ENCODE peak calls at places on chromosomes 11 and 22, in four cellular contexts. One of them, this sample, is unnamed.

GRCh38 chr11:46391578-46392420 is at the start of gene CHRM4:
- DNase-seq in H1: no peak
- DNase-seq in HepG2: peak; percentile 24
- DNase-seq in K562: peak; percentile 90
- DNase-seq in this sample: no peak

GRCh38 chr22:41057076-41057475 is 35.3 kb upstream of the EP300 start:
- DNase-seq in HepG2: no peak
- DNase-seq in K562: no peak
- DNase-seq in H1: no peak
- DNase-seq in this sample: no peak

GRCh38 chr11:69423611-69424385 is 57.7 kb upstream of the LINC01488 start:
- DNase-seq in K562: no peak
- DNase-seq in HepG2: no peak
- DNase-seq in H1: no peak
- DNase-seq in this sample: no peak

GRCh38 chr11:135022430-135022829 is 610.4 kb upstream of the B3GAT1 start:
- DNase-seq in HepG2: no peak
- DNase-seq in H1: no peak
- DNase-seq in K562: no peak
- DNase-seq in this sample: no peak

GRCh38 chr22:26715392-26715939 is 58.1 kb downstream of the MIAT start:
- DNase-seq in HepG2: no peak
- DNase-seq in K562: no peak
- DNase-seq in H1: no peak
- DNase-seq in this sample: no peak

GRCh38 chr22:31954535-31955326 is 10.4 kb downstream of the YWHAH start:
- DNase-seq in K562: no peak
- DNase-seq in HepG2: no peak
- DNase-seq in H1: no peak
- DNase-seq in this sample: no peak

GRCh38 chr11:110317516-110317932 is 21.1 kb upstream of the RDX start:
- DNase-seq in H1: no peak
- DNase-seq in HepG2: no peak
- DNase-seq in K562: peak; percentile 48
- DNase-seq in this sample: no peak

GRCh38 chr11:1230456-1231395 is 7.9 kb downstream of the MUC5B start:
- DNase-seq in HepG2: no peak
- DNase-seq in H1: no peak
- DNase-seq in K562: no peak
- DNase-seq in this sample: no peak

GRCh38 chr11:133951484-133952198 is 5.1 kb downstream of the IGSF9B start:
- DNase-seq in H1: no peak
- DNase-seq in K562: no peak
- DNase-seq in HepG2: no peak
- DNase-seq in this sample: no peak

GRCh38 chr11:92322225-92322624 is 97.6 kb downstream of the FAT3 start:
- DNase-seq in HepG2: no peak
- DNase-seq in K562: no peak
- DNase-seq in H1: no peak
- DNase-seq in this sample: no peak

GRCh38 chr11:90250970-90251369 is 28.1 kb upstream of the CHORDC1 start:
- DNase-seq in K562: no peak
- DNase-seq in HepG2: peak; percentile 72
- DNase-seq in H1: no peak
- DNase-seq in this sample: no peak

GRCh38 chr11:1728281-1728680 is 22.1 kb downstream of the IFITM10 start:
- DNase-seq in HepG2: no peak
- DNase-seq in H1: no peak
- DNase-seq in K562: no peak
- DNase-seq in this sample: no peak

GRCh38 chr11:13010737-13011342 is 1.7 kb downstream of the RASSF10 start:
- DNase-seq in HepG2: no peak
- DNase-seq in K562: no peak
- DNase-seq in H1: no peak
- DNase-seq in this sample: no peak

GRCh38 chr11:13368041-13368446 is 90.5 kb downstream of the BMAL1 start:
- DNase-seq in K562: no peak
- DNase-seq in H1: no peak
- DNase-seq in HepG2: peak; percentile 9
- DNase-seq in this sample: no peak

GRCh38 chr22:22215659-22216449 is 28.7 kb upstream of the VPREB1 start:
- DNase-seq in K562: no peak
- DNase-seq in H1: no peak
- DNase-seq in HepG2: no peak
- DNase-seq in this sample: no peak

GRCh38 chr11:28447226-28447625 is 339.0 kb downstream of the METTL15 start:
- DNase-seq in K562: no peak
- DNase-seq in HepG2: peak; percentile 23
- DNase-seq in H1: no peak
- DNase-seq in this sample: no peak

GRCh38 chr11:94111660-94112059 is 17.0 kb upstream of the PANX1 start:
- DNase-seq in HepG2: no peak
- DNase-seq in K562: no peak
- DNase-seq in H1: no peak
- DNase-seq in this sample: no peak

DNA sequence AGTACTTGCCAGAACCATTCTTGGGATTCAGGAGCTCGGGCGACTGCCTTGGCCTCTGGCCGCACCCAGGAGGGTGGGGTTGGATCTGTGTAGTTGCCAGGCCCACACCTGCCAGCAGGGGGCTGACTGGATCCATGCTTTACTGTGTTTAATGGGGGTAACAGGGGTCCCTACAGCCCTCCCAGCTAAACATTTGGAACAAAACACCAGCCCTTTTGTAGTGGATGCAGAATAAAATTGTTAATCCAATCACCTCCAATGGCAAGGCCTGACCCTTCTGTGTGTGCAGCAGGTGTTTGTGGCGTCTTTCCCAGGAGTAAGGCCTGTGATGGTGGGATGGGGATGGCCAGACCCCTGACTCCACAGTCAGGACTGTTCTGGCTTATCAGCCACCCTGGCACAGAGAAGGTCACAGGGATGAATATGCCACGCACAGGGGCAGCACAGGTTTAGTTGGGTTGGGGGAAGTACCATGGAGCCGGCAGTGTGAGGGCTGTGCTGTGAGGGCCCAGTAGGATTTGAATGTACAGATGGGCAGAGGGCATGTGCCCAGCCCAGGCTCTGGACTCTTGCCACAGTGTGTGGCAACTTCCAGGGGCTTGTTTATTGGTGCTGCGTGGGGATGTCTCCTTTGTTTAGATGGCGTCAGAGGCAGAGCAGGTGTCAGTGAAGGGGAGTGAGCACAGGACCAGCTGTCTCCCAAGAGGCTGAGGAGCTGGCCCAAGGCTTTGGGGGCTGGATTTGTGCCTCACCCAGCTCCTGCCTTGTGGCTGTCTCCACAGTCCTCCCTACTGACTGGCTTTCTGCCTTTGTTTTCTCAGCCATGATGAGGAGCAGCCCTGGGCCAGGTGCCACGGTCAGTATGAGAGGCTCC is 22.2 kb downstream of the SUN2 start:
- DNase-seq in K562: peak; percentile 59
- DNase-seq in HepG2: peak; percentile 16
- DNase-seq in H1: no peak
- DNase-seq in this sample: no peak
- TF ChIP-seq TAF1 in K562: no peak
- TF ChIP-seq TAF1 in HepG2: no peak
- TF ChIP-seq TAF1 in H1: no peak
- TF ChIP-seq TAF1 in this sample: no peak

DNA sequence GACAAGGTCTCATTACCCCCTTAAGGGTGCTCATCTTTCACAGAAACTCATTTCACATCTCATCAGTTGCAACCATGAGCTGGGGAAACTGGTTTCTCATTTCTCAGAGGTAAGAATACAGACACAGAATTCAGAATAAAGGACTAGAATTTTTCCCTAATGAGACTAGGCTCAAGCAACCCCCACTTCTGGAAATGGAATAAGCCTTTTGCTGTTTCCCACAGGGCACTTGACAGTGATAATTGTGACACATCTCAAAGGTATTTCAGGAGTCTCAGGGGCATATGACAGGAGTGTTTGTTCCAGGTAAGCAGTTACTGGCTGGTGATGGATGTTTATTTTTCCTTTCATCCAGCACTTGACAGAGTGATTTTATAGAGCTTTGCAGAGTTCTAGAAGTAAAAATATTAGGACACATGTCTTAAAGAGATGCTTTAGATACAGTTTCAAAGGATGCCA is 112.9 kb upstream of the DDI1 start:
- DNase-seq in H1: no peak
- DNase-seq in K562: no peak
- DNase-seq in HepG2: peak; percentile 4
- DNase-seq in this sample: no peak
- TF ChIP-seq TAF1 in H1: no peak
- TF ChIP-seq TAF1 in K562: no peak
- TF ChIP-seq TAF1 in HepG2: no peak
- TF ChIP-seq TAF1 in this sample: no peak

DNA sequence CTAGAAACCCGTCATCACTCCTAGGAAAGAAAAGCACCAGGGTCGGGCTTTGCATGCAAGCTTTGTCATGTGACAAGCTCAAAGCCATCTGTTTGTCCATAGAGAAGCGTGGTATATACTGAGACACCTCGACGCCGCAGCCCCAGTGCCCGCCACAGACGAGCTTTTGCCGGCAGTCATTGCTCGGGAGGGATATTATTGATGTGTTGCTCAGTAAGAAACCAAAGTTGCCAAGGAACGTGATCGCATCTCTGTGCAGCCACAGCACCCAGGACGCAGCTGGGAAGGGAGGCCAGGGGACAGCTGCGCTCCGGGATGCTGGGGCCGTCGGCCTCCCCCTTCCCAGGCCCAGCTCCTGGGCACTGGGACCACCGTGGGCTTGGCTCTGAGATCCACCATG is 89.5 kb upstream of the KCNQ1OT1 start:
- DNase-seq in H1: no peak
- DNase-seq in HepG2: no peak
- DNase-seq in K562: no peak
- DNase-seq in this sample: no peak
- TF ChIP-seq TAF1 in H1: no peak
- TF ChIP-seq TAF1 in HepG2: no peak
- TF ChIP-seq TAF1 in K562: no peak
- TF ChIP-seq TAF1 in this sample: no peak

GRCh38 chr11:118243993-118244762 is 8.0 kb downstream of the MPZL3 start:
- DNase-seq in K562: no peak
- DNase-seq in H1: no peak
- DNase-seq in HepG2: no peak
- DNase-seq in this sample: no peak

GRCh38 chr11:118243161-118243560 is 9.0 kb downstream of the MPZL3 start:
- DNase-seq in K562: no peak
- DNase-seq in HepG2: no peak
- DNase-seq in H1: no peak
- DNase-seq in this sample: no peak

GRCh38 chr11:118238947-118239346 is 13.2 kb downstream of the MPZL3 start:
- DNase-seq in HepG2: no peak
- DNase-seq in H1: no peak
- DNase-seq in K562: no peak
- DNase-seq in this sample: no peak

GRCh38 chr11:118239509-118239908 is 12.7 kb downstream of the MPZL3 start:
- DNase-seq in HepG2: no peak
- DNase-seq in K562: no peak
- DNase-seq in H1: no peak
- DNase-seq in this sample: no peak

GRCh38 chr11:118241191-118242098 is 10.7 kb downstream of the MPZL3 start:
- DNase-seq in H1: no peak
- DNase-seq in HepG2: peak; percentile 39
- DNase-seq in K562: peak; percentile 38
- DNase-seq in this sample: no peak
- TF ChIP-seq TAF1 in H1: no peak
- TF ChIP-seq TAF1 in HepG2: no peak
- TF ChIP-seq TAF1 in K562: no peak
- TF ChIP-seq TAF1 in this sample: no peak

GRCh38 chr11:95338430-95338991 is 107.5 kb upstream of the SESN3 start:
- DNase-seq in H1: no peak
- DNase-seq in HepG2: no peak
- DNase-seq in K562: no peak
- DNase-seq in this sample: no peak
- TF ChIP-seq TAF1 in H1: peak; percentile 26
- TF ChIP-seq TAF1 in HepG2: no peak
- TF ChIP-seq TAF1 in K562: no peak
- TF ChIP-seq TAF1 in this sample: no peak